ENCODE peak calls at places on chromosomes 3 and 15, in six cellular contexts. Q, J, I, C, G and R are unnamed samples.

GRCh38 chr15:73331501-73331900 is 37.3 kb downstream of the HCN4 start:
- DNase-seq in Q (no peak), J (no peak), I (no peak), C (no peak), G (no peak), R (no peak)

GRCh38 chr15:66254364-66255292 is 1.1 kb upstream of the MEGF11 start:
- DNase-seq in Q (no peak), J (no peak), I (no peak), C (no peak), G (no peak), R (no peak)

GRCh38 chr3:197750863-197751737 is 1.4 kb downstream of the FYTTD1 start:
- DNase-seq in Q (no peak), J (no peak), I (no peak), C (no peak), G (no peak), R (no peak)

GRCh38 chr15:48887144-48887543 is 9.2 kb downstream of the EID1 start:
- DNase-seq in Q (no peak), J (no peak), I (no peak), C (no peak), G (no peak), R (no peak)

GRCh38 chr3:107496855-107497254 is 25.9 kb upstream of the BBX start:
- DNase-seq in Q (no peak), J (no peak), I (no peak), C (no peak), G (no peak), R (no peak)

GRCh38 chr3:58952128-58952917 is 97.5 kb downstream of the CFAP20DC start:
- DNase-seq in Q (no peak), J (peak), I (no peak), C (no peak), G (no peak), R (no peak)

GRCh38 chr15:83200162-83200561 is 7.5 kb downstream of the HDGFL3 start:
- DNase-seq in Q (no peak), J (no peak), I (no peak), C (no peak), G (no peak), R (peak)

GRCh38 chr3:15520804-15521572 is 518 bp downstream of the COLQ start:
- DNase-seq in Q (no peak), J (no peak), I (no peak), C (no peak), G (no peak), R (no peak)

GRCh38 chr3:64651791-64652241 is 36.0 kb downstream of the ADAMTS9 start:
- DNase-seq in Q (no peak), J (no peak), I (no peak), C (no peak), G (no peak), R (no peak)

GRCh38 chr15:98904466-98905048 is 103.0 kb downstream of the PGPEP1L start:
- DNase-seq in Q (no peak), J (peak), I (no peak), C (peak), G (no peak), R (no peak)

GRCh38 chr3:112377418-112378071 is 44.6 kb downstream of the CD200 start:
- DNase-seq in Q (no peak), J (no peak), I (no peak), C (no peak), G (no peak), R (no peak)

GRCh38 chr3:15538345-15538744 is 16.8 kb upstream of the COLQ start:
- DNase-seq in Q (no peak), J (no peak), I (no peak), C (no peak), G (no peak), R (no peak)

GRCh38 chr15:46786886-46787285 is 930.4 kb upstream of the SEMA6D start:
- DNase-seq in Q (no peak), J (no peak), I (no peak), C (no peak), G (no peak), R (no peak)

GRCh38 chr3:153513236-153513635 is 351.2 kb downstream of the RAP2B start:
- DNase-seq in Q (no peak), J (no peak), I (no peak), C (no peak), G (no peak), R (no peak)

GRCh38 chr3:15309662-15310335 is 22.6 kb downstream of the SH3BP5 start:
- DNase-seq in Q (no peak), J (no peak), I (no peak), C (no peak), G (no peak), R (no peak)

GRCh38 chr3:4083225-4084015 is 219.7 kb upstream of the SETMAR start:
- DNase-seq in Q (no peak), J (no peak), I (no peak), C (no peak), G (no peak), R (no peak)

GRCh38 chr3:127951276-127951675 is 36.2 kb downstream of the KBTBD12 start:
- DNase-seq in Q (no peak), J (no peak), I (no peak), C (no peak), G (no peak), R (no peak)

GRCh38 chr3:19016846-19017245 is 131.5 kb upstream of the KCNH8 start:
- DNase-seq in Q (no peak), J (no peak), I (no peak), C (no peak), G (no peak), R (no peak)

GRCh38 chr15:89198934-89199333 is 22.4 kb downstream of the RLBP1 start:
- DNase-seq in Q (no peak), J (no peak), I (no peak), C (no peak), G (no peak), R (no peak)

GRCh38 chr15:33022629-33023028 is 171.9 kb downstream of the FMN1 start:
- DNase-seq in Q (peak), J (no peak), I (no peak), C (peak), G (no peak), R (no peak)

GRCh38 chr15:85689729-85690128 is 105.0 kb downstream of the KLHL25 start:
- DNase-seq in Q (peak), J (no peak), I (peak), C (no peak), G (no peak), R (no peak)

GRCh38 chr15:67225336-67225735 is 29.1 kb downstream of the AAGAB start:
- DNase-seq in Q (no peak), J (no peak), I (no peak), C (no peak), G (no peak), R (peak)

GRCh38 chr3:178808748-178809147 is 262.9 kb downstream of the ZMAT3 start:
- DNase-seq in Q (no peak), J (no peak), I (no peak), C (no peak), G (no peak), R (no peak)

GRCh38 chr3:17307482-17307881 is 422.7 kb downstream of the PLCL2 start:
- DNase-seq in Q (no peak), J (no peak), I (no peak), C (no peak), G (no peak), R (no peak)

GRCh38 chr15:89068325-89068784 is 19.9 kb upstream of the ABHD2 start:
- DNase-seq in Q (peak), J (peak), I (no peak), C (peak), G (no peak), R (peak)

GRCh38 chr3:99172736-99173657 is 271.5 kb upstream of the DCBLD2 start:
- DNase-seq in Q (peak), J (no peak), I (no peak), C (peak), G (no peak), R (no peak)

GRCh38 chr3:112770026-112770626 is 76.5 kb downstream of the CD200R1L start:
- DNase-seq in Q (no peak), J (no peak), I (no peak), C (no peak), G (no peak), R (no peak)

GRCh38 chr3:99544819-99545281 is 93.5 kb upstream of the COL8A1 start:
- DNase-seq in Q (no peak), J (no peak), I (no peak), C (no peak), G (no peak), R (no peak)

GRCh38 chr3:120569224-120569915 is 26.8 kb upstream of the NDUFB4 start:
- DNase-seq in Q (no peak), J (no peak), I (no peak), C (no peak), G (no peak), R (no peak)

GRCh38 chr3:154132777-154133375 is 11.7 kb downstream of the ARHGEF26 start:
- DNase-seq in Q (no peak), J (no peak), I (no peak), C (no peak), G (peak), R (no peak)

GRCh38 chr3:61847784-61848462 is 286.6 kb downstream of the PTPRG start:
- DNase-seq in Q (no peak), J (no peak), I (no peak), C (no peak), G (no peak), R (no peak)

GRCh38 chr3:8813411-8813810 is 44.0 kb upstream of the OXTR start:
- DNase-seq in Q (no peak), J (no peak), I (no peak), C (no peak), G (no peak), R (no peak)